ENCODE peak calls at places on chromosomes 12 and 14, in five cellular contexts. S, K, O, R and W are unnamed samples.
A peak's percentile ranks its signal among the peaks of the same experiment; 100 is the strongest.

GRCh38 chr12:14828896-14829295 is 14.4 kb downstream of the ART4 start:
- DNase-seq in K (peak; percentile 15), O (peak; percentile 12), S (no peak), R (peak; percentile 31), W (peak; percentile 39)

GRCh38 chr14:25431211-25432076 is 381.5 kb upstream of the STXBP6 start:
- DNase-seq in R (no peak), K (no peak), S (no peak), O (no peak), W (no peak)

GRCh38 chr12:97960741-97961608 is 498.4 kb downstream of the RMST start:
- DNase-seq in S (peak; percentile 30), K (peak; percentile 14), O (peak; percentile 3), R (no peak), W (peak; percentile 20)

GRCh38 chr12:106170285-106170684 is 31.5 kb upstream of the NUAK1 start:
- DNase-seq in K (peak; percentile 23), R (peak; percentile 55), O (no peak), S (peak; percentile 79), W (no peak)

GRCh38 chr12:27185234-27186045 is 58.6 kb upstream of the STK38L start:
- DNase-seq in R (peak; percentile 91), K (peak; percentile 69), O (peak; percentile 85), S (peak; percentile 66), W (peak; percentile 56)

GRCh38 chr14:73467800-73468199 is 9.5 kb upstream of the NUMB start:
- DNase-seq in R (peak; percentile 74), S (no peak), K (peak; percentile 75), O (no peak), W (no peak)

GRCh38 chr12:103503546-103504480 is 8.0 kb upstream of the C12orf42 start:
- DNase-seq in O (no peak), K (no peak), R (no peak), S (peak; percentile 76), W (no peak)

GRCh38 chr12:65232490-65233077 is 45.9 kb upstream of the MSRB3 start:
- DNase-seq in O (no peak), R (peak; percentile 38), S (peak; percentile 11), K (peak; percentile 57), W (peak; percentile 62)

GRCh38 chr14:100330007-100330344 is 6.8 kb downstream of the SLC25A47 start:
- DNase-seq in K (no peak), O (no peak), S (no peak), R (no peak), W (no peak)

GRCh38 chr12:53046655-53047220 is 3.1 kb upstream of the TNS2 start:
- DNase-seq in K (peak; percentile 91), O (no peak), S (peak; percentile 68), R (peak; percentile 86), W (peak; percentile 66)

GRCh38 chr12:112294793-112295192 is 87.4 kb downstream of the HECTD4 start:
- DNase-seq in O (no peak), R (peak; percentile 51), K (peak; percentile 61), S (no peak), W (peak; percentile 36)

GRCh38 chr12:59403259-59403932 is 192.4 kb upstream of the SLC16A7 start:
- DNase-seq in O (no peak), R (peak; percentile 75), S (peak; percentile 42), K (peak; percentile 91), W (peak; percentile 70)

GRCh38 chr14:103418508-103418818 is 33.2 kb downstream of the MARK3 start:
- DNase-seq in K (peak; percentile 70), R (peak; percentile 87), S (peak; percentile 50), O (no peak), W (no peak)

GRCh38 chr14:104284107-104284592 is 145.8 kb downstream of the KIF26A start:
- DNase-seq in S (no peak), K (no peak), R (no peak), O (no peak), W (no peak)

GRCh38 chr14:39265741-39266588 is 32.2 kb downstream of the MIA2 start:
- DNase-seq in K (peak; percentile 43), S (peak; percentile 82), O (no peak), R (peak; percentile 26), W (peak; percentile 60)

GRCh38 chr12:82593143-82593542 is 93.6 kb upstream of the TMTC2 start:
- DNase-seq in O (peak; percentile 36), S (no peak), K (no peak), R (no peak), W (no peak)

GRCh38 chr12:54258286-54258685 is 21.6 kb downstream of the CBX5 start:
- DNase-seq in K (no peak), O (no peak), S (no peak), R (peak; percentile 70), W (no peak)

GRCh38 chr14:69625299-69626131 is 14.1 kb downstream of the SUSD6 start:
- DNase-seq in K (no peak), R (peak; percentile 66), O (peak; percentile 88), S (peak; percentile 46), W (peak; percentile 78)

GRCh38 chr12:94204647-94205247 is 56.4 kb downstream of the PLXNC1 start:
- DNase-seq in O (peak; percentile 45), K (no peak), S (no peak), R (no peak), W (no peak)

GRCh38 chr14:45785240-45785639 is 532.2 kb upstream of the MIS18BP1 start:
- DNase-seq in S (peak; percentile 76), R (no peak), K (no peak), O (no peak), W (no peak)

GRCh38 chr12:132484891-132485441 is 5.0 kb upstream of the FBRSL1 start:
- DNase-seq in S (no peak), K (no peak), O (no peak), R (no peak), W (no peak)

GRCh38 chr14:91257328-91258020 is 13.0 kb upstream of the GPR68 start:
- DNase-seq in S (no peak), K (no peak), O (no peak), R (no peak), W (no peak)

GRCh38 chr12:28780096-28780495 is 369.0 kb upstream of the FAR2 start:
- DNase-seq in S (peak; percentile 87), K (peak; percentile 68), R (peak; percentile 81), O (no peak), W (peak; percentile 75)

GRCh38 chr14:100486025-100486828 is 101.0 kb downstream of the BEGAIN start:
- DNase-seq in K (peak; percentile 64), S (peak; percentile 39), R (peak; percentile 65), O (peak; percentile 66), W (peak; percentile 53)

DNA sequence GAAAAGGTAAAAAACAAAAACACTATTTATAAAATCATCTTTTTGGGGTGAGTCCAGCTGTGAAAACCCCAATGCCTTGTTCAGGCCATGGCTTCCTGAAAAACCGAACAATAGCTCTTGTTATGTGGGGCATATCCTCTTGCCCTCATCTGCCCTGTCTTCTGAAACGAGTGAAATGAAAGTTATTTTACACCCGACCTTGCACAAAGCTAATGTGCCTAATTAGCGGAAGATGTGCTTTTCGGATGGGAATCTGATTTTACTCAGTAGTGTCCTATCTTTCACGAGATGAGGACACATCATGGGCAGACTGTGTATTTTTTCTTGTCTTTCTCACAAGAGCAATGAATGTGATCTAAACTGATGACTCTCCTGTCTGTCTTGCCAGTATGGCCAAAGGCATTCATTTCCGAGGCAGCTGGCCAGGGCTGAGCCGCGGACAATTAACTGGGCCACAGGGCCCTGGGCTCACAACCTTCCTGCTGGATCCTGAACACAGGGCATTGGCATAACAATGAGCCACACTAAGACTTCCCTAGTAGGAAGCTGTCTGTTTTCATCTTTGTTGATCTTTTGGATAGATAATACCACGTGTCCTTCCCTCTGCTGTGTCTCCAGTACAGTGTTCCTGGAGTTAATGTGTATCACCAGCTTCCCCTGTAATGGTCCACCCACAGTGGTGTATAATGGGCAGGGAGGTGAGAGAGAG is 86.0 kb upstream of the HIF1A start:
- DNase-seq in S (peak; percentile 50), O (no peak), K (peak; percentile 64), R (peak; percentile 66), W (peak; percentile 87)
- H3K4me3 ChIP-seq in S (no peak overlapping the region), O (no peak overlapping the region), K (no peak overlapping the region), R (no peak overlapping the region), W (no peak overlapping the region)

GRCh38 chr12:10171954-10172353 is at the start of gene OLR1:
- DNase-seq in O (no peak), S (peak; percentile 19), R (peak; percentile 55), K (no peak), W (no peak)

GRCh38 chr12:10169094-10169493 is 2.8 kb downstream of the OLR1 start:
- DNase-seq in O (no peak), R (peak; percentile 75), S (no peak), K (peak; percentile 45), W (no peak)

GRCh38 chr12:10167588-10167987 is 4.3 kb downstream of the OLR1 start:
- DNase-seq in R (no peak), O (no peak), S (no peak), K (no peak), W (no peak)

GRCh38 chr12:10165421-10165820 is 6.5 kb downstream of the OLR1 start:
- DNase-seq in O (no peak), S (no peak), K (no peak), R (no peak), W (no peak)

GRCh38 chr12:10170199-10170598 is 1.7 kb downstream of the OLR1 start:
- DNase-seq in S (peak; percentile 63), K (no peak), R (no peak), O (no peak), W (no peak)
- H4K20me1 ChIP-seq in S (no peaks in the 10 kb centered on the region), K (no peaks in the 10 kb centered on the region), R (no peaks in the 10 kb centered on the region), O (no peaks in the 10 kb centered on the region), W (no peaks in the 10 kb centered on the region)

DNA sequence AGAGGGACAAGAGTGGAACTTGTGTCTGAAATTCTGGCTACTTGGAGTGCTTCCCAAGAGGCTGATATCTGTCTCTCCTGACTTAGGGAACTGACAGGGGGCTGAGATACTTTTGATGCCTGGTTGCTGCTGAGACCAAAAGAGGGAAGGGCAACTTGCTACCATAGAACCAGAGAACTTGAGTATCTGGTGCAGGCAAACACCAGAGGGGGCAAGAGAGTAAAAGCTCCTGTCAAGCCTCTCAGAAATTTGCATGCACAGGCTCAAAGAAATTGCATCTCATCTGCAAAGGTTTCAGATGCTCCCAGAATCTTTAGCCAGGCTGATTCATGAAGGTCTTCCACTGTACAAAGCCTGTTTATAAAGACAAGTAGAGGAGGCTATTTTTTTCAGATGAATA is 391.3 kb upstream of the FOXG1 start:
- DNase-seq in K (peak; percentile 23), S (peak; percentile 30), R (no peak), O (no peak), W (peak; percentile 19)
- H3K9me3 ChIP-seq in K (no peaks in the 10 kb centered on the region), S (no peaks in the 10 kb centered on the region), R (no peaks in the 10 kb centered on the region), O (no peaks in the 10 kb centered on the region), W (no peaks in the 10 kb centered on the region)

GRCh38 chr12:121709478-121709890 is 3.1 kb upstream of the TMEM120B start:
- DNase-seq in R (peak; percentile 83), S (peak; percentile 76), O (no peak), K (peak; percentile 45), W (peak; percentile 20)

GRCh38 chr12:121712462-121713256 is at the start of gene TMEM120B:
- DNase-seq in S (peak; percentile 58), O (no peak), K (peak; percentile 71), R (peak; percentile 71), W (peak; percentile 76)

GRCh38 chr12:121715862-121716435 is 3.4 kb downstream of the TMEM120B start:
- DNase-seq in S (no peak), R (no peak), K (no peak), O (no peak), W (no peak)

GRCh38 chr12:121711925-121712461 is 559 bp upstream of the TMEM120B start:
- DNase-seq in S (no peak), R (no peak), O (no peak), K (peak; percentile 12), W (no peak)

GRCh38 chr12:121713257-121714155 is 954 bp downstream of the TMEM120B start:
- DNase-seq in S (no peak), R (peak; percentile 36), K (peak; percentile 22), O (no peak), W (no peak)
- H3K4me3 ChIP-seq in S (peak overlapping the region; percentile 83), R (peak overlapping the region; percentile 75), K (peak overlapping the region; percentile 95), O (peak overlapping the region; percentile 85), W (peak overlapping the region; percentile 91)